ENCODE peak calls at places on chromosomes 2 and 18, in nine cellular contexts. F, H, Y, E, J, X, L, K and I are unnamed samples.

GRCh38 chr18:9869713-9870430 is 15.9 kb upstream of the TXNDC2 start:
- DNase-seq in F (peak), H (no peak), Y (peak), E (peak), J (peak), X (peak), L (no peak), K (no peak), I (peak)

GRCh38 chr2:210269148-210269547 is 43.9 kb upstream of the ACADL start:
- DNase-seq in F (no peak), H (no peak), Y (no peak), E (no peak), J (no peak), X (no peak), L (no peak), K (no peak), I (no peak)

GRCh38 chr2:204944927-204945326 is 399.7 kb downstream of the PARD3B start:
- DNase-seq in F (no peak), H (no peak), Y (no peak), E (no peak), J (no peak), X (no peak), L (no peak), K (no peak), I (no peak)

GRCh38 chr2:183868707-183869106 is 729.6 kb upstream of the ZNF804A start:
- DNase-seq in F (no peak), H (no peak), Y (no peak), E (no peak), J (no peak), X (no peak), L (no peak), K (no peak), I (no peak)

GRCh38 chr18:340044-340443 is 72.2 kb upstream of the THOC1 start:
- DNase-seq in F (no peak), H (no peak), Y (no peak), E (no peak), J (no peak), X (no peak), L (no peak), K (peak), I (no peak)

GRCh38 chr2:67954125-67954748 is 108.6 kb downstream of the C1D start:
- DNase-seq in F (peak), H (no peak), Y (no peak), E (no peak), J (no peak), X (no peak), L (peak), K (no peak), I (no peak)

GRCh38 chr2:64727013-64727767 is 73.5 kb upstream of the SERTAD2 start:
- DNase-seq in F (no peak), H (no peak), Y (no peak), E (no peak), J (no peak), X (no peak), L (no peak), K (no peak), I (no peak)

GRCh38 chr2:40028792-40029488 is 249.9 kb upstream of the THUMPD2 start:
- DNase-seq in F (no peak), H (no peak), Y (no peak), E (no peak), J (no peak), X (no peak), L (no peak), K (no peak), I (no peak)

GRCh38 chr2:183803596-183803995 is 679.4 kb downstream of the NUP35 start:
- DNase-seq in F (no peak), H (no peak), Y (no peak), E (no peak), J (no peak), X (no peak), L (no peak), K (no peak), I (no peak)

GRCh38 chr18:55546873-55547704 is 40.9 kb downstream of the TCF4 start:
- DNase-seq in F (peak), H (peak), Y (peak), E (peak), J (no peak), X (no peak), L (no peak), K (peak), I (no peak)

GRCh38 chr2:20992201-20992711 is 51.6 kb downstream of the APOB start:
- DNase-seq in F (no peak), H (no peak), Y (peak), E (peak), J (no peak), X (no peak), L (no peak), K (peak), I (no peak)

GRCh38 chr2:206084468-206084869 is 1.5 kb downstream of the INO80D start:
- DNase-seq in F (peak), H (peak), Y (peak), E (peak), J (peak), X (peak), L (peak), K (peak), I (peak)

DNA sequence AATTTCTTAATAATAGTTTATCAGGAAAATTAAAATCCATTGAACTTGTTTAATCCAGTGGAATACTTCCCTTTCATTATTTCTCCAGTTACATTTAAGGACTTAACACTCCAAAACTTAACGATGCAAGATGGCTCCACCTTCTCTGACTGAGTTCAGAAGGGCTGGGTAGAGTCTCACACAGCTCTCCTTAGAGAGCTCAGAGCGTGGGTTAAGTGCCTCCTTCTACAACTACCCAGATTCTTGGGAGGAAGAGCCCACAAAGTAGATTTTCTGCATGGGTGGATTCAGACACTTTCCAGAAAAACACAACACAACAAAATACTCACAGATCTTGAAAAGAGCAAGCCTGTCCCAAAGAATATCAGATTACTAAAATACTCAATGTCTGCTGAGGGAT is 130.6 kb downstream of the THADA start:
- DNase-seq in F (no peak), H (no peak), Y (no peak), E (no peak), J (no peak), X (no peak), L (no peak), K (no peak), I (no peak)
- TF ChIP-seq POLR2A in F (no peak), H (no peak), Y (no peak), E (no peak), J (no peak), X (no peak), L (no peak), K (no peak), I (no peak)

GRCh38 chr2:96208144-96209010 is at the start of gene STARD7:
- DNase-seq in F (peak), H (peak), Y (peak), E (peak), J (peak), X (peak), L (peak), K (peak), I (peak)
- TF ChIP-seq POLR2A in F (peak), H (peak), Y (peak), E (peak), J (peak), X (peak), L (peak), K (peak), I (peak)

DNA sequence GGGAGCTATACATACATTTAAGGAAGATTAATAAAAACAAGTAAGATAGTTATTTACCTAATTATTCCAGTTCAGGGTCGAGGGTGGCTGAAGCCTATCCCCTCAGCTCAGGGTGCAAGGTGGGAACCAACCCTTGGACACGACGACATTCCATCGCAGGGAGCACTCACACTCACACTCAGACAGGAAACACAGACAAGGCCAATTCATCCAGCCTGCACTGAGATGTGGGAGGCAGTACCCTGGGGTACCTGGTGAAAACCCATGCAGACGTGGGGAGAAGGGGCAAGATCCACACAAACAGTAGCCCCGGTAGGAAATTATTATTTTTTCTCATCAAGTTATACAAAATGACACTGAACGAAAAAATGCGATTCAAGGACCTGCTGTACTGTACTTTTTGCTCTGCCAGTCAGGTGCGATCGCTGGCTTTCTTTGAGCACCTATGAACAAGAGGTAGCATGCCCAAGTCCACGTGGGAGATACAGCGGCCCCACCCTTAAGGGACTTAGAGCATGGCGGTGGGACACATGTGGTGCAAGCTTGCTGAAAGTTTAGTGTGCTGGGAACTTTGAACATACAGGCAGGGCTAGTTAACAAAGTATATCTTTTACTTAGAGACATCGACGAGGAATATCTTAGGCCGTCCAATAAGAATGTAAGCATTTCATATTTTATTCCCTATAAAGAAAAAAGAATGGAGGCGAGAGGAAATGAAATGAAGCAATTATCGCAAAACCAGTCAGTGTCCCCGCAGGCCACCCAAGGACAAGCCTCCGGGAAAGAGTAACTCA is 624 bp downstream of the METTL8 start:
- DNase-seq in F (no peak), H (no peak), Y (no peak), E (peak), J (peak), X (peak), L (peak), K (peak), I (peak)
- TF ChIP-seq POLR2A in F (no peak), H (no peak), Y (no peak), E (no peak), J (no peak), X (no peak), L (no peak), K (no peak), I (no peak)

GRCh38 chr18:26549486-26550435 is 1.4 kb upstream of the KCTD1 start:
- DNase-seq in F (peak), H (peak), Y (peak), E (peak), J (peak), X (no peak), L (peak), K (peak), I (peak)
- TF ChIP-seq POLR2A in F (no peak), H (no peak), Y (no peak), E (no peak), J (peak), X (no peak), L (peak), K (no peak), I (no peak)

DNA sequence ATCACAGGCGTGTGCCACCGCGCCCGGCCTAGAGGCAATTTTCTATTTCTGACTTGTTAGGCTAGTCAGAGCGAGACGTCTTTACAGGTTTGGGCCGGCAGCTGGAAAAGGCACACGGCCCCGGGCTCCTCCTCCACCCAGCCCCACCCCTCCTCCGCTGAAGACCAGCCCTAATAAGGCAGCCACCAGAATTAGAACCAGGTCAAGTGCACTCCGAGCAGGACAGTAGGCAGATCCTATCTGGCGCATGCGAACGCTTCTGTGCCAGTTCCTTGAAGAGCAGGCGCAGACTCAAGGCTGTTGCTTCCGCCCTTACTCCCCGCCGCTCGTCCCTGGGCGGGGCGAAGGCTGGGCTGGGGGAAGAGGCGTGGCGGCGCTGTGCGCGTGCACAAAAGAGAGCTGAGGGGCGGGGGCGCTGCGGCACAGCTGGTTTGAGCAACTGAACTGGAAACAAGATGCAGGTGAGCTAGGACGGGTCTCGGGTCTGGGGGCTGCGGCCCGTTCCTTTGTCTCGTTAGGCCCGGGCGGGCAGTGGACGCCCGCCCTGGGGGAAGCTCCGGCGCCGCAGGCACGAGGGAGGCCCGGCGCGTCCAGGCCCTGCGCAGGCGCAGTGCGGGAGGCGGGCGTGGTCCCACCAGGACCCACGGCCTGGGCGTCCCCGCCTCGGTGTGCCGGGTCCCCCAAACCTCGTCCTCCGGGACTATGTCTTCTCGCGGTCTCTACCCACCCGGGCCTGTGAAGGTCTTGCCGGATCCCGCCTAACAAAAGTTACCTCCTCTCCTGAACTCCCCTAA is at the start of gene PDCL3:
- DNase-seq in F (peak), H (peak), Y (peak), E (peak), J (peak), X (peak), L (peak), K (peak), I (peak)
- TF ChIP-seq POLR2A in F (peak), H (no peak), Y (peak), E (no peak), J (peak), X (peak), L (no peak), K (no peak), I (peak)

GRCh38 chr2:216111122-216111521 is 2.0 kb downstream of the XRCC5 start:
- DNase-seq in F (no peak), H (no peak), Y (no peak), E (no peak), J (no peak), X (no peak), L (no peak), K (no peak), I (no peak)
- TF ChIP-seq POLR2A in F (no peak), H (no peak), Y (no peak), E (no peak), J (no peak), X (no peak), L (no peak), K (no peak), I (no peak)

DNA sequence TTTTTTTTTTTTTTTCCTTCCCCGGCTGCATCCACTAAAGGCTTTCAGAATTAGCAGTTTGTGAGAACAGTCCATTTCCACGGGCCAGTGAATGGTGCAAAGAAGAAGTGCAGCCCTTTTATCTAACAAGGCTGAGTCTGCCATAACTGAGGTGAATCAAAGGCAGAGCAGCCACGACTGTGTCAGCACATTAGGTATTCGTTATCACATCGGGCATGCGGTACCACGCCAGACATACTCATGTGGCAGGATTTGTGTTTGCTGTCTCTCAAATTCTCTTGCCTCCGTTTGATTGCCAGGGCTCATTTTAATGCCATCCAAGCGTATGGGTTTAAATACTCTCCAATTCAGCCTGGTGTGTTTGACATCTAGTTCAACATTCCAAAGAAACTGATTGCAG is 26.5 kb upstream of the LRRTM1 start:
- DNase-seq in F (no peak), H (no peak), Y (no peak), E (no peak), J (no peak), X (no peak), L (no peak), K (no peak), I (no peak)
- TF ChIP-seq POLR2A in F (no peak), H (no peak), Y (no peak), E (no peak), J (no peak), X (no peak), L (no peak), K (no peak), I (no peak)

DNA sequence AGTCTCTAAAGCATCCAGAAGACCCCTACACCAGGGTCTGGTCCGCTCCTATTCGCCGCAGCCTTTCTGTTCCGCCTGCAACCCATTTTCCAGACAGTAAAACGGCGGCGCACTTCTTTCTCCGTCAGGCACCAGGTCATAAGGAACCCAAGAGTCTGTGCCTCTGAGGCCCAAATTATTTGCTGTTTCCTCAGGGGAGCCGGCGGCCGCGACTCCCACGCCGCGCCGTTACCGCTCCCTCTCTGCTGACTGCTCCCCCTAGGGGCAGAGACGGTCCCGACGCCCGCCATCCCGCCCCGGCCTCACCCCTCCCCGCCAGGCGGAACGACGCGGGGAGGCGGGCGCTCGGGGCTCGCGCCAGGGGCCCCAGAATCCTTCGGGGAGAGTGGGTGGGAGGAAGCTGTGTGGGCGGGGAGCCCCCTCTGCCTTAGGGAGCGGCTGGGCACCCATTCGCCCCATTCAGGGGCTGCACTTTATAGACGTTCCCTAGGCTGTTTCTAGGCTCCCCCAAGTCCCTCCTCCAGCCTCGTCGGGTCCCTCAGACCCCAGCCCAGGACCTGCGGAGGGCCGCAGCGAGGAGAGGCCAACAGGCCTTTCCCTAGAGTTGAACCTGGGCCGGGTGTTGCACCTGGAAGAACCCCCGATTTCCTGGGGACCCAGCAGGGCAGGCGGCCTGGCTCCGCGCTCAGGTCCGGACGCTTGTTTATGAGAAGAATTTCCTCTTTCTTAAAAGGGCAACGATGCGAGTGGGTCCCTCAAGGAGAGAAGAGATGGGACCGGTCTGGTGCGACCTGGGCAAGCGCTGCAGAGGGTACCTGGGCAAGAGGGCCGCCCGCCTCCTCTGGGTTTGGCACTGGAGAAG is 3.6 kb upstream of the CTDSP1 start:
- DNase-seq in F (peak), H (peak), Y (peak), E (peak), J (peak), X (peak), L (peak), K (peak), I (peak)
- TF ChIP-seq POLR2A in F (peak), H (no peak), Y (no peak), E (no peak), J (no peak), X (peak), L (no peak), K (no peak), I (peak)

GRCh38 chr2:231672617-231673347 is 35.5 kb upstream of the PTMA start:
- DNase-seq in F (no peak), H (no peak), Y (peak), E (peak), J (peak), X (peak), L (peak), K (no peak), I (peak)
- TF ChIP-seq POLR2A in F (no peak), H (no peak), Y (no peak), E (no peak), J (peak), X (peak), L (no peak), K (no peak), I (no peak)

GRCh38 chr2:177597759-177598158 is 205.2 kb downstream of the AGPS start:
- DNase-seq in F (peak), H (no peak), Y (no peak), E (no peak), J (no peak), X (no peak), L (no peak), K (no peak), I (no peak)

GRCh38 chr2:177596866-177597265 is 204.3 kb downstream of the AGPS start:
- DNase-seq in F (no peak), H (no peak), Y (no peak), E (no peak), J (no peak), X (no peak), L (no peak), K (no peak), I (no peak)

GRCh38 chr2:177599072-177599688 is 206.6 kb downstream of the AGPS start:
- DNase-seq in F (peak), H (no peak), Y (no peak), E (no peak), J (no peak), X (no peak), L (no peak), K (peak), I (no peak)

GRCh38 chr2:177599956-177600355 is 207.4 kb downstream of the AGPS start:
- DNase-seq in F (no peak), H (no peak), Y (no peak), E (no peak), J (no peak), X (no peak), L (no peak), K (no peak), I (no peak)

GRCh38 chr2:177598321-177598922 is 205.8 kb downstream of the AGPS start:
- DNase-seq in F (peak), H (peak), Y (peak), E (peak), J (no peak), X (no peak), L (no peak), K (peak), I (no peak)
- TF ChIP-seq POLR2A in F (no peak), H (no peak), Y (no peak), E (no peak), J (no peak), X (no peak), L (no peak), K (no peak), I (no peak)